ENCODE peak calls at places on chromosomes 2 and 18, in four cellular contexts. N is testis, O is neural progenitor cell, B is keratinocyte. R is an unnamed sample. For H3K4me1, the result is how much of the 10 kb centered on the place peaks cover.

GRCh38 chr2:16604236-16604635 is 61.4 kb downstream of the CYRIA start:
- DNase-seq in N (no peak), O (no peak), B (peak), R (no peak)

GRCh38 chr2:163266772-163267171 is 428.2 kb upstream of the KCNH7 start:
- DNase-seq in N (no peak), O (no peak), B (peak), R (no peak)

GRCh38 chr2:39919511-39920317 is 140.7 kb upstream of the THUMPD2 start:
- DNase-seq in N (no peak), O (no peak), B (no peak), R (no peak)

GRCh38 chr2:138742446-138743057 is 37.6 kb downstream of the NXPH2 start:
- DNase-seq in N (no peak), O (no peak), B (no peak), R (no peak)

GRCh38 chr2:60351802-60352201 is 201.7 kb downstream of the BCL11A start:
- DNase-seq in N (no peak), O (no peak), B (no peak), R (no peak)

GRCh38 chr2:15643209-15643500 is 51.5 kb downstream of the DDX1 start:
- DNase-seq in N (no peak), O (peak), B (no peak), R (no peak)

GRCh38 chr2:27312152-27312551 is 3.9 kb upstream of the UCN start:
- DNase-seq in N (no peak), O (no peak), B (no peak), R (no peak)

GRCh38 chr2:54629914-54630609 is 93.4 kb upstream of the EML6 start:
- DNase-seq in N (peak), O (no peak), B (no peak), R (peak)

GRCh38 chr2:141329949-141330348 is 800.9 kb downstream of the LRP1B start:
- DNase-seq in N (no peak), O (no peak), B (no peak), R (no peak)

GRCh38 chr2:64936809-64937208 is 52.4 kb upstream of the SLC1A4 start:
- DNase-seq in N (no peak), O (no peak), B (no peak), R (no peak)

GRCh38 chr2:167582619-167583018 is 664.8 kb downstream of the STK39 start:
- DNase-seq in N (no peak), O (no peak), B (no peak), R (no peak)

GRCh38 chr2:8255448-8255800 is 426.4 kb upstream of the ID2 start:
- DNase-seq in N (no peak), O (no peak), B (no peak), R (no peak)

GRCh38 chr2:118774458-118775133 is 72.9 kb downstream of the EN1 start:
- DNase-seq in N (peak), O (peak), B (no peak), R (peak)

GRCh38 chr2:101958071-101958470 is 33.7 kb upstream of the IL1R2 start:
- DNase-seq in N (no peak), O (no peak), B (peak), R (no peak)

GRCh38 chr2:113203217-113203530 is 29.4 kb downstream of the PSD4 start:
- DNase-seq in N (no peak), O (no peak), B (no peak), R (no peak)

GRCh38 chr18:25067291-25068050 is 284.5 kb downstream of the ZNF521 start:
- DNase-seq in N (no peak), O (no peak), B (no peak), R (no peak)

GRCh38 chr2:134133622-134134312 is 120.1 kb upstream of the MGAT5 start:
- DNase-seq in N (peak), O (no peak), B (no peak), R (no peak)

GRCh38 chr2:174495365-174496012 is 8.7 kb upstream of the GPR155 start:
- DNase-seq in N (no peak), O (peak), B (no peak), R (no peak)

GRCh38 chr2:36449943-36450392 is 94.4 kb downstream of the CRIM1 start:
- DNase-seq in N (no peak), O (no peak), B (no peak), R (no peak)

GRCh38 chr18:77173274-77174030 is 40.9 kb upstream of the MBP start:
- DNase-seq in N (peak), O (no peak), B (no peak), R (no peak)

GRCh38 chr2:239751719-239752355 is 273.3 kb downstream of the NDUFA10 start:
- DNase-seq in N (no peak), O (no peak), B (no peak), R (peak)

GRCh38 chr2:192026064-192026715 is 168.5 kb downstream of the TMEFF2 start:
- DNase-seq in N (no peak), O (no peak), B (no peak), R (no peak)

GRCh38 chr2:193778293-193778692 is 1583.6 kb upstream of the TMEFF2 start:
- DNase-seq in N (no peak), O (no peak), B (no peak), R (no peak)

GRCh38 chr2:222057249-222058073 is 241.3 kb downstream of the PAX3 start:
- DNase-seq in N (no peak), O (peak), B (no peak), R (no peak)

GRCh38 chr18:45830917-45831316 is 5.4 kb downstream of the SIGLEC15 start:
- DNase-seq in N (no peak), O (no peak), B (no peak), R (no peak)

GRCh38 chr18:45834303-45834702 is 8.8 kb downstream of the SIGLEC15 start:
- DNase-seq in N (no peak), O (no peak), B (no peak), R (no peak)

GRCh38 chr18:45825258-45825744 is at the start of gene SIGLEC15:
- DNase-seq in N (no peak), O (no peak), B (no peak), R (no peak)

GRCh38 chr18:45828917-45829811 is 3.7 kb downstream of the SIGLEC15 start:
- DNase-seq in N (no peak), O (no peak), B (no peak), R (no peak)

DNA sequence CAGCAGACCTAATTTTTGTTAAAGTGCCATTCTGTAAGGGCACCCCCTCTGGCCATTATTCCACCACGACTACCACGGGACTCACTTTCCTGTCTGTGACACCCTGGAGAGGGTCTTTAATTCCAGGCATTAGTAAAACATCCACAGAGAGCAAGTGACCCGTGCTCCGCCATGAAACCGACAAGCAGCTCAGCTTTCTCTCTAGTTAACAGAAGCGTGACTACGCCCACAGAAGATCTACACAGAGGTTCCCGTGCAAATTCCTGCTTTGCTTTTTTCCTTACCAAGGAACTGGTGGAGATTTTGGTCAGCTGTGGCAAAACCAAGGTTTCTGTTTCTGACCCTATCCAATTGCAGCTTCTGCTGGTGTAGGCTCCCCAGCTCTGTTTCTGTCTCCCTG is 4.4 kb downstream of the SIGLEC15 start:
- DNase-seq in N (no peak), O (no peak), B (no peak), R (no peak)
- H3K4me1 ChIP-seq in N (under half), O (under half), B (under half), R (under half)

GRCh38 chr2:28378679-28379392 is 13.8 kb upstream of the FOSL2 start:
- DNase-seq in N (no peak), O (no peak), B (no peak), R (no peak)

GRCh38 chr2:28382755-28383154 is 9.9 kb upstream of the FOSL2 start:
- DNase-seq in N (no peak), O (no peak), B (no peak), R (no peak)

GRCh38 chr2:28380185-28380584 is 12.5 kb upstream of the FOSL2 start:
- DNase-seq in N (no peak), O (no peak), B (no peak), R (no peak)

GRCh38 chr2:28377984-28378678 is 14.5 kb upstream of the FOSL2 start:
- DNase-seq in N (no peak), O (peak), B (peak), R (no peak)

GRCh38 chr2:28381225-28382180 is 11.2 kb upstream of the FOSL2 start:
- DNase-seq in N (no peak), O (no peak), B (no peak), R (no peak)
- TF ChIP-seq CTCF in N (no peak), O (no peak), B (no peak), R (no peak)

GRCh38 chr2:131322209-131322608 is 41.8 kb downstream of the RAB6D start:
- DNase-seq in N (no peak), O (no peak), B (no peak), R (no peak)
- H3K4me1 ChIP-seq in N (under half), O (under half), B (under half), R (under half)

GRCh38 chr2:100821255-100821912 is 1.4 kb downstream of the NPAS2 start:
- DNase-seq in N (no peak), O (peak), B (no peak), R (no peak)
- TF ChIP-seq CTCF in N (no peak), O (no peak), B (peak), R (no peak)

DNA sequence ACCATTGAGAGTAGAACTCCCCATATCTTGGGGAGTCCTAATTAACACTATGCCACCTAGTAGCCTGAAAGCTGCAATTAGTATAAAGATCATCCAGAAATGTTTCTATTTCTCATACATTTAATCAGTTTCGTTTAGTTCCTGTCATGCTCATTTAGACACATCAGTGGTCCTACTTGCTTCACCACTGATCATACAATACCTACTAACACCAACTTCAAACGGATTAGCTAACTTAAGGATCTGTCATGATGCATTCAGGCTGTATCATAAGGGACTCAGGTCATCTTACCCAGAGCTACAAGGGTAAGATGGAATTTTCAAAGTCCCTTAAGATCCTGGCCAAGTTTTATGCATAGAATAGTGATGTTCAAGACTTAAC is 6.8 kb downstream of the SRSF7 start:
- DNase-seq in N (no peak), O (no peak), B (no peak), R (no peak)
- H3K4me1 ChIP-seq in N (under half), O (under half), B (under half), R (half or more)

GRCh38 chr2:233925402-233925801 is 8.2 kb downstream of the TRPM8 start:
- DNase-seq in N (no peak), O (no peak), B (no peak), R (no peak)

GRCh38 chr2:233934524-233934923 is 17.4 kb downstream of the TRPM8 start:
- DNase-seq in N (no peak), O (no peak), B (no peak), R (no peak)

GRCh38 chr2:233926806-233927205 is 9.6 kb downstream of the TRPM8 start:
- DNase-seq in N (no peak), O (no peak), B (no peak), R (no peak)

GRCh38 chr2:233929352-233929843 is 12.2 kb downstream of the TRPM8 start:
- DNase-seq in N (no peak), O (no peak), B (no peak), R (no peak)

DNA sequence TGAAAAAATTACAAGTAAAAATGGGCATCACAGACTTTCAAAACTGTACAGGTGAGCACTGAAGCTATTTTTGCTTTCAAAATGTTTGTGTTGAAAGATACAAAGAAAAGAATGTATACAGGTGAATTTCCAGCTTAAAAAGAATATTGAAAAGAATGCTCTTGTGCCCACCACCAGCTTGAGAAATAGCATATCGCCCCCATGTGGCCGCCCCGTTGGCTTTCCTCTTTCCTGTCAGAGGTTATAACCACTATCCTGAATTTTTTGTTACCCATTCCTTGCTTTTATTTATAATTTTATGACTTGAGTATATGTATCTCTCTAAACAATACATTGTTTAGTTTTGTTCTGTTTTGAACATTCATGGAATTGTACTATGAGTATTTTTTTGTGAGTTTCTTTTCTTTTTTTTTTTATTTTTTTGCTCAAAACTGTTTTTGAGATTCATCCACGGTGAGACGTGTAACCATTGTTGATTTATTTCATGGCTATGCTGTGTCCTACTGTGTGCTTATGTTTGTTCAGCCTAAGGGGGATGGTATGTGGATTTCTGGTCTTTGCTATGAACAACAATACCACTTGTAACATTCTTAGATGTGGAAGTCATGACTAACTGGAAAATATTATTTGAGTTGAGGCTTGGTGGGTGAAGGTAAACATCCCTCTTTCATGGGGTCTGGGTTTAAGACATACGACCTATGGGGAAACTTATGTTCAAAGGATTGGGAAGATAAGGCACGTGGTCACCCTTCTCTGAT is 11.6 kb downstream of the TRPM8 start:
- DNase-seq in N (peak), O (peak), B (no peak), R (peak)
- TF ChIP-seq CTCF in N (no peak), O (peak), B (peak), R (peak)